ENCODE peak calls at places on chromosomes 2 and 18, in nine cellular contexts. H is chondrocyte, G is BE2C, A is fibroblast of lung, Y is GM10248, X is mammary epithelial cell, P is upper lobe of right lung, N is A549, W is epithelial cell of esophagus. V is an unnamed sample.

GRCh38 chr2:108884629-108885028 is 98.1 kb downstream of the CCDC138 start:
- DNase-seq in N (no peak), H (no peak), Y (no peak), P (peak; percentile 69), A (peak; percentile 20), X (peak; percentile 35), G (no peak), W (peak; percentile 18), V (no peak)

GRCh38 chr2:182057002-182057401 is 71.3 kb downstream of the PPP1R1C start:
- DNase-seq in N (no peak), Y (no peak), P (no peak), G (no peak), H (no peak), A (no peak), W (no peak), X (no peak), V (no peak)

GRCh38 chr2:195645413-195645812 is 11.6 kb upstream of the SLC39A10 start:
- DNase-seq in H (no peak), Y (no peak), P (no peak), X (no peak), W (no peak), G (no peak), N (no peak), A (no peak), V (no peak)

GRCh38 chr2:150126143-150126725 is 361.2 kb downstream of the RND3 start:
- DNase-seq in N (no peak), A (no peak), P (no peak), Y (no peak), X (peak; percentile 94), W (peak; percentile 95), H (no peak), G (no peak), V (no peak)

GRCh38 chr18:34592961-34593382 is 117.1 kb upstream of the DTNA start:
- DNase-seq in A (peak; percentile 74), H (no peak), N (no peak), X (peak; percentile 76), G (no peak), Y (no peak), P (no peak), W (peak; percentile 45), V (no peak)

GRCh38 chr2:64273524-64274398 is 129.5 kb upstream of the PELI1 start:
- DNase-seq in W (peak; percentile 93), P (no peak), A (peak; percentile 70), Y (no peak), X (peak; percentile 96), H (no peak), N (no peak), G (peak; percentile 60), V (no peak)

GRCh38 chr18:55031576-55031975 is 72.3 kb upstream of the CCDC68 start:
- DNase-seq in A (no peak), G (no peak), W (no peak), Y (no peak), P (no peak), X (no peak), N (no peak), H (no peak), V (no peak)

GRCh38 chr2:54107903-54108615 is 7.4 kb upstream of the ACYP2 start:
- DNase-seq in X (peak; percentile 33), H (no peak), G (peak; percentile 52), Y (no peak), W (peak; percentile 85), P (no peak), N (no peak), A (no peak), V (no peak)

GRCh38 chr2:202196727-202197126 is 41.7 kb downstream of the SUMO1 start:
- DNase-seq in H (no peak), P (no peak), G (no peak), N (no peak), X (no peak), A (no peak), W (no peak), Y (no peak), V (no peak)

GRCh38 chr2:121902616-121903015 is 147.2 kb downstream of the TSN start:
- DNase-seq in Y (no peak), G (no peak), X (no peak), P (no peak), N (no peak), W (no peak), H (no peak), A (no peak), V (no peak)

GRCh38 chr2:147182260-147182659 is 662.6 kb upstream of the ACVR2A start:
- DNase-seq in P (no peak), N (no peak), X (peak; percentile 92), H (no peak), W (peak; percentile 88), A (no peak), G (no peak), Y (no peak), V (no peak)

GRCh38 chr2:235580401-235581157 is 86.7 kb downstream of the AGAP1 start:
- DNase-seq in H (no peak), W (no peak), G (no peak), Y (no peak), P (no peak), A (no peak), X (no peak), N (no peak), V (no peak)

GRCh38 chr2:121359170-121359569 is 74.2 kb upstream of the TFCP2L1 start:
- DNase-seq in N (no peak), A (no peak), Y (no peak), P (no peak), G (no peak), W (no peak), H (no peak), X (no peak), V (no peak)

GRCh38 chr2:1686784-1687105 is 57.6 kb downstream of the PXDN start:
- DNase-seq in N (no peak), Y (no peak), H (no peak), P (no peak), W (no peak), X (no peak), G (no peak), A (peak; percentile 86), V (no peak)

GRCh38 chr2:42339191-42339912 is 21.7 kb downstream of the COX7A2L start:
- DNase-seq in G (peak; percentile 47), W (no peak), Y (no peak), X (no peak), N (no peak), A (no peak), P (no peak), H (no peak), V (no peak)

GRCh38 chr2:85516649-85517389 is 22.1 kb upstream of the MAT2A start:
- DNase-seq in X (no peak), N (peak; percentile 40), Y (no peak), P (no peak), A (no peak), H (no peak), W (peak; percentile 49), G (no peak), V (no peak)

GRCh38 chr2:208175069-208175842 is 11.9 kb upstream of the CRYGA start:
- DNase-seq in X (peak; percentile 72), H (no peak), W (peak; percentile 79), P (no peak), Y (peak; percentile 79), G (peak; percentile 79), A (peak; percentile 77), N (peak; percentile 63), V (peak; percentile 79)

GRCh38 chr2:82027901-82028570 is 1723.5 kb upstream of the LRRTM1 start:
- DNase-seq in W (no peak), X (no peak), A (no peak), G (no peak), N (no peak), Y (no peak), P (no peak), H (no peak), V (no peak)

DNA sequence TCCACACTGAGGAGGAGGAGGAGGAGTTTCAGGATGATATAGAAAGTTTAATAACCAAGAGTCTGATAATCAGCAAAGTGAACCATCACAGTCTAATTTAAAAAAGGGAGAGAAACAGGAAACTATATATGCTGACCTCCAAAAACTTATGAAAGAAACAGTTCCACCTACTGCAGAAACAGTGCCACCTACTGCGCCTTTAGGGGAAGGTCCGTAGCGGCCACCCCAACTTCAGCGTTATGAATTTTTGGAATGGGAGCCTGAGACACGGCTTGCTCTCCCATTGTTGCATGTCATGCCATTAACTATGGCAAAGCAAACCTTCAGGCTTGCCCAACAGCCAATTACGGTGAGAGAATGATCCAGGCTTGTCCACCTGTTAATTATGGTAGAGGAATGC is 1719.2 kb upstream of the LRRTM1 start:
- DNase-seq in H (no peak), N (no peak), Y (no peak), W (no peak), G (no peak), P (no peak), X (no peak), A (no peak), V (no peak)
- TF ChIP-seq CTCF in H (peak; percentile 55), N (no peak), Y (no peak), W (no peak), G (no peak), P (no peak), X (no peak), A (no peak), V (no peak)

DNA sequence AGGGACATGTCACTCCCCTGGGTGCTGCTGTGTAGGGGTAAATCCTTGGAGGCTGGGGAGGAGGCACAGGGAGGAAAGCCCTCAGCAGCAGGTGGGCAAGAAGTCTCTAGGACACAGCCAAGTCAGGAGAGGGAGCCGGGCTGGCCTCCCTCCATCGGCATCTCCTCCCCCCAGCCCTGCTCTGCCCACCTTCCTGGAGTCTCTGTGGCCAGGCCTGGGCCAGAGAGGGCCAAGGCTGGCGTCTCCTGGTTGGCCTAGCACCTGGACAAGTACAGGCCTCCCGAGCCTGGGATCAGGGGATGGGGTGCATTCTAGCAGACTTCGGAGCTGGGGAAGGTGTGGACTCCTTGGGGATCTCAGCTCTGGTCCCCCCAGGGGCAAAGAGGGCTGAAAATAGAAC is 1.8 kb downstream of the SPEG start:
- DNase-seq in G (no peak), A (no peak), W (no peak), Y (no peak), P (no peak), X (no peak), H (no peak), N (no peak), V (no peak)
- TF ChIP-seq CTCF in G (no peak), A (no peak), W (no peak), Y (no peak), P (no peak), X (no peak), H (no peak), N (no peak), V (no peak)

DNA sequence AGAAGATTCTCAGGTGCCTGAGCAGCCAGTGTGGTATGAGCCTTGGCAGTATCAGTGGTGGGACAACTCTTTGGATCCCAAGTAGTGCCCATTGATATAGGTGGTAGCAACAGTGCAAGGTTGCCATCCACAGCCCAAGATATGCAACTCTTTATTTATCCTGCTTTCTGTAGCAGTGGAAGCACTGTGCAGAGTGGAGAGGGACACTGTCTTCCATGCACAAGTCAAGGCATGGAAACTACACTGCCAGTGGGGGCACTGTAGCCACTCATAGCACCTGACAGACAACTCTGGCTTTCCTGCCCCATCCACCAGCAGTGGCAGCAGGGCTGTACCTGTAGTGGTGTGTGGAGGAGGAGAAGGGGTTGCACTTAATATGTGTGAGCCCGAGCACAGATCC is 409.6 kb upstream of the TMEFF2 start:
- DNase-seq in G (no peak), Y (no peak), P (no peak), H (no peak), W (no peak), N (no peak), X (no peak), A (no peak), V (no peak)
- TF ChIP-seq CTCF in G (peak; percentile 34), Y (no peak), P (no peak), H (no peak), W (peak; percentile 8), N (no peak), X (no peak), A (no peak), V (peak; percentile 7)

GRCh38 chr2:223311889-223312288 is 259.9 kb downstream of the KCNE4 start:
- DNase-seq in P (no peak), N (no peak), X (no peak), H (no peak), Y (no peak), G (no peak), W (no peak), A (no peak), V (no peak)

GRCh38 chr2:223306371-223306770 is 254.4 kb downstream of the KCNE4 start:
- DNase-seq in P (no peak), H (no peak), X (no peak), Y (no peak), A (peak; percentile 52), N (no peak), W (peak; percentile 24), G (peak; percentile 33), V (no peak)
- TF ChIP-seq CTCF in P (no peak), H (peak; percentile 73), X (peak; percentile 39), Y (peak; percentile 51), A (peak; percentile 62), N (peak; percentile 47), W (peak; percentile 39), G (peak; percentile 77), V (peak; percentile 32)